ENCODE peak calls at places on chromosome 17, in five cellular contexts. One of them, this sample, is unnamed. For H3K27me3, the result is how much of the 10 kb centered on the place peaks cover.

GRCh38 chr17:77106874-77107358 is 33.9 kb upstream of the SEC14L1 start:
- DNase-seq in AG04450: no peak
- DNase-seq in upper lobe of right lung: no peak
- DNase-seq in heart left ventricle: no peak
- DNase-seq in gastrocnemius medialis: no peak
- DNase-seq in this sample: no peak

GRCh38 chr17:27513849-27514248 is 57.6 kb downstream of the KSR1 start:
- DNase-seq in AG04450: no peak
- DNase-seq in upper lobe of right lung: no peak
- DNase-seq in heart left ventricle: no peak
- DNase-seq in gastrocnemius medialis: no peak
- DNase-seq in this sample: no peak

GRCh38 chr17:8151641-8152111 is 528 bp downstream of the PER1 start:
- DNase-seq in AG04450: no peak
- DNase-seq in upper lobe of right lung: peak
- DNase-seq in heart left ventricle: peak
- DNase-seq in gastrocnemius medialis: peak
- DNase-seq in this sample: no peak

GRCh38 chr17:41617698-41618097 is 5.1 kb upstream of the KRT16 start:
- DNase-seq in AG04450: no peak
- DNase-seq in upper lobe of right lung: peak
- DNase-seq in heart left ventricle: no peak
- DNase-seq in gastrocnemius medialis: no peak
- DNase-seq in this sample: no peak

GRCh38 chr17:75764711-75765421 is at the start of gene GALK1:
- DNase-seq in AG04450: no peak
- DNase-seq in upper lobe of right lung: peak
- DNase-seq in heart left ventricle: peak
- DNase-seq in gastrocnemius medialis: peak
- DNase-seq in this sample: peak

GRCh38 chr17:81074875-81075274 is 39.9 kb downstream of the BAIAP2 start:
- DNase-seq in AG04450: no peak
- DNase-seq in upper lobe of right lung: no peak
- DNase-seq in heart left ventricle: no peak
- DNase-seq in gastrocnemius medialis: no peak
- DNase-seq in this sample: no peak

GRCh38 chr17:73266796-73267195 is 5.1 kb upstream of the CPSF4L start:
- DNase-seq in AG04450: no peak
- DNase-seq in upper lobe of right lung: no peak
- DNase-seq in heart left ventricle: no peak
- DNase-seq in gastrocnemius medialis: no peak
- DNase-seq in this sample: no peak

GRCh38 chr17:31517524-31517923 is 126.0 kb downstream of the RAB11FIP4 start:
- DNase-seq in AG04450: no peak
- DNase-seq in upper lobe of right lung: no peak
- DNase-seq in heart left ventricle: no peak
- DNase-seq in gastrocnemius medialis: no peak
- DNase-seq in this sample: no peak

GRCh38 chr17:19718613-19719364 is 2.4 kb upstream of the SLC47A2 start:
- DNase-seq in AG04450: no peak
- DNase-seq in upper lobe of right lung: peak
- DNase-seq in heart left ventricle: no peak
- DNase-seq in gastrocnemius medialis: no peak
- DNase-seq in this sample: no peak

GRCh38 chr17:8862213-8863056 is 5.0 kb downstream of the PIK3R6 start:
- DNase-seq in AG04450: no peak
- DNase-seq in upper lobe of right lung: no peak
- DNase-seq in heart left ventricle: no peak
- DNase-seq in gastrocnemius medialis: no peak
- DNase-seq in this sample: no peak

GRCh38 chr17:28860363-28860808 is 5.6 kb downstream of the ERAL1 start:
- DNase-seq in AG04450: no peak
- DNase-seq in upper lobe of right lung: no peak
- DNase-seq in heart left ventricle: no peak
- DNase-seq in gastrocnemius medialis: no peak
- DNase-seq in this sample: no peak

GRCh38 chr17:74190154-74190553 is 13.3 kb upstream of the RPL38 start:
- DNase-seq in AG04450: no peak
- DNase-seq in upper lobe of right lung: no peak
- DNase-seq in heart left ventricle: no peak
- DNase-seq in gastrocnemius medialis: no peak
- DNase-seq in this sample: no peak

GRCh38 chr17:65559483-65559801 is 2.0 kb downstream of the AXIN2 start:
- DNase-seq in AG04450: no peak
- DNase-seq in upper lobe of right lung: no peak
- DNase-seq in heart left ventricle: no peak
- DNase-seq in gastrocnemius medialis: no peak
- DNase-seq in this sample: no peak

GRCh38 chr17:29835438-29836351 is 94.3 kb downstream of the SSH2 start:
- DNase-seq in AG04450: no peak
- DNase-seq in upper lobe of right lung: peak
- DNase-seq in heart left ventricle: no peak
- DNase-seq in gastrocnemius medialis: no peak
- DNase-seq in this sample: no peak

GRCh38 chr17:44907696-44908470 is 7.4 kb downstream of the GFAP start:
- DNase-seq in AG04450: no peak
- DNase-seq in upper lobe of right lung: no peak
- DNase-seq in heart left ventricle: no peak
- DNase-seq in gastrocnemius medialis: no peak
- DNase-seq in this sample: no peak

GRCh38 chr17:336110-337021 is 16.2 kb downstream of the RPH3AL start:
- DNase-seq in AG04450: no peak
- DNase-seq in upper lobe of right lung: peak
- DNase-seq in heart left ventricle: peak
- DNase-seq in gastrocnemius medialis: no peak
- DNase-seq in this sample: peak

GRCh38 chr17:15513859-15514446 is 46.5 kb upstream of the CDRT4 start:
- DNase-seq in AG04450: no peak
- DNase-seq in upper lobe of right lung: no peak
- DNase-seq in heart left ventricle: no peak
- DNase-seq in gastrocnemius medialis: no peak
- DNase-seq in this sample: no peak

GRCh38 chr17:37261286-37261685 is 114.5 kb upstream of the C17orf78 start:
- DNase-seq in AG04450: no peak
- DNase-seq in upper lobe of right lung: no peak
- DNase-seq in heart left ventricle: no peak
- DNase-seq in gastrocnemius medialis: no peak
- DNase-seq in this sample: no peak

GRCh38 chr17:37494971-37495370 is 5.3 kb downstream of the DUSP14 start:
- DNase-seq in AG04450: no peak
- DNase-seq in upper lobe of right lung: no peak
- DNase-seq in heart left ventricle: no peak
- DNase-seq in gastrocnemius medialis: no peak
- DNase-seq in this sample: no peak

GRCh38 chr17:58324409-58325288 is 3.9 kb downstream of the TSPOAP1 start:
- DNase-seq in AG04450: no peak
- DNase-seq in upper lobe of right lung: peak
- DNase-seq in heart left ventricle: no peak
- DNase-seq in gastrocnemius medialis: no peak
- DNase-seq in this sample: no peak

GRCh38 chr17:78322327-78322857 is 37.5 kb downstream of the SOCS3 start:
- DNase-seq in AG04450: no peak
- DNase-seq in upper lobe of right lung: no peak
- DNase-seq in heart left ventricle: no peak
- DNase-seq in gastrocnemius medialis: no peak
- DNase-seq in this sample: no peak
- H3K27ac ChIP-seq in AG04450: no peak
- H3K27ac ChIP-seq in upper lobe of right lung: peak
- H3K27ac ChIP-seq in heart left ventricle: peak
- H3K27ac ChIP-seq in gastrocnemius medialis: peak
- H3K27ac ChIP-seq in this sample: no peak

GRCh38 chr17:82547981-82548380 is 28.4 kb downstream of the FOXK2 start:
- DNase-seq in AG04450: no peak
- DNase-seq in upper lobe of right lung: no peak
- DNase-seq in heart left ventricle: no peak
- DNase-seq in gastrocnemius medialis: no peak
- DNase-seq in this sample: no peak

GRCh38 chr17:82552580-82552979 is 33.0 kb downstream of the FOXK2 start:
- DNase-seq in AG04450: no peak
- DNase-seq in upper lobe of right lung: no peak
- DNase-seq in heart left ventricle: no peak
- DNase-seq in gastrocnemius medialis: no peak
- DNase-seq in this sample: no peak

GRCh38 chr17:82548681-82549303 is 29.3 kb downstream of the FOXK2 start:
- DNase-seq in AG04450: no peak
- DNase-seq in upper lobe of right lung: no peak
- DNase-seq in heart left ventricle: peak
- DNase-seq in gastrocnemius medialis: no peak
- DNase-seq in this sample: no peak

GRCh38 chr17:82551779-82552457 is 32.4 kb downstream of the FOXK2 start:
- DNase-seq in AG04450: peak
- DNase-seq in upper lobe of right lung: peak
- DNase-seq in heart left ventricle: peak
- DNase-seq in gastrocnemius medialis: peak
- DNase-seq in this sample: peak

DNA sequence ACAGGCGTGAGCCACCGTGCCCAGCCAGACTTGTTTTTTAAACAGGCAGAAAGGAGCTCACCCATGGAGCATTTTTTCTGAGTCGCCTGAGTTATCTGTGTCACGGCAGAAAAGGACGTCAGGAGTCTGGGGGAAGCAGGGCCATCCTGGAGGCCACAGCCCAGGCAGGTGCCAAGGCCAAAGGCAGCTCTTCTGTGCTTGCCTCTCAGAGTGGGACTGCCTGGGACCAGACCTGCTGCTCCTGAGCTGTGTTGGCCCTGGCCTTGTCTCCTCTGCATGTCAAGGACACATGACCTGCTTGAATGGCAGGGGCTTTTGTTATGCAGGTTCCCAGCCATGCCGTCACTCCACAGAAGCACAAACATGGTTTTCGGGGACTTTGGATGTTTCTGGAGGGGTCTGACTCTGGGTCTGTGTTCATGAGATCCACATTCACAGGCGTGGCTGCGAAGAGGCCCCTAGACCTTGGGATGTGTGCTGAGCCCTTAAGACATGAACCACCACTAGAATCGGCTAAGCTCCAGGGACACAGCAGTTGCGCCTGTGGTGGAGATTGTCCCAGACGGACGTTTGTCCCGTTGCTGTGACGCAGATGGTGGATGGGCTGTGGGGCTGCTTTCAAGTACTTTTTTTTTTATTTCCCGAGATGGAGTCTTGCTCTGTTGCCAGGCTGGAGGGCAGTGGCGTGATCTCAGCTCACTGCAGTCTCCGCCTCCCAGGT is 33.8 kb downstream of the FOXK2 start:
- DNase-seq in AG04450: no peak
- DNase-seq in upper lobe of right lung: no peak
- DNase-seq in heart left ventricle: no peak
- DNase-seq in gastrocnemius medialis: no peak
- DNase-seq in this sample: no peak
- TF ChIP-seq CTCF in AG04450: no peak
- TF ChIP-seq CTCF in upper lobe of right lung: no peak
- TF ChIP-seq CTCF in heart left ventricle: no peak
- TF ChIP-seq CTCF in gastrocnemius medialis: no peak
- TF ChIP-seq CTCF in this sample: no peak

GRCh38 chr17:61461967-61462733 is 9.9 kb downstream of the TBX4 start:
- DNase-seq in AG04450: no peak
- DNase-seq in upper lobe of right lung: no peak
- DNase-seq in heart left ventricle: no peak
- DNase-seq in gastrocnemius medialis: no peak
- DNase-seq in this sample: peak
- H3K27me3 ChIP-seq in AG04450: half or more
- H3K27me3 ChIP-seq in upper lobe of right lung: under half
- H3K27me3 ChIP-seq in heart left ventricle: half or more
- H3K27me3 ChIP-seq in gastrocnemius medialis: under half
- H3K27me3 ChIP-seq in this sample: half or more

GRCh38 chr17:40547785-40548478 is 17.3 kb downstream of the CCR7 start:
- DNase-seq in AG04450: no peak
- DNase-seq in upper lobe of right lung: no peak
- DNase-seq in heart left ventricle: no peak
- DNase-seq in gastrocnemius medialis: no peak
- DNase-seq in this sample: no peak

GRCh38 chr17:40550608-40551007 is 14.7 kb downstream of the CCR7 start:
- DNase-seq in AG04450: no peak
- DNase-seq in upper lobe of right lung: peak
- DNase-seq in heart left ventricle: peak
- DNase-seq in gastrocnemius medialis: peak
- DNase-seq in this sample: no peak

GRCh38 chr17:40548982-40549680 is 16.1 kb downstream of the CCR7 start:
- DNase-seq in AG04450: peak
- DNase-seq in upper lobe of right lung: peak
- DNase-seq in heart left ventricle: peak
- DNase-seq in gastrocnemius medialis: no peak
- DNase-seq in this sample: no peak

GRCh38 chr17:40547079-40547784 is 18.0 kb downstream of the CCR7 start:
- DNase-seq in AG04450: no peak
- DNase-seq in upper lobe of right lung: peak
- DNase-seq in heart left ventricle: no peak
- DNase-seq in gastrocnemius medialis: no peak
- DNase-seq in this sample: peak

GRCh38 chr17:40548491-40548981 is 16.7 kb downstream of the CCR7 start:
- DNase-seq in AG04450: no peak
- DNase-seq in upper lobe of right lung: no peak
- DNase-seq in heart left ventricle: no peak
- DNase-seq in gastrocnemius medialis: no peak
- DNase-seq in this sample: no peak
- H3K27ac ChIP-seq in AG04450: peak
- H3K27ac ChIP-seq in upper lobe of right lung: peak
- H3K27ac ChIP-seq in heart left ventricle: peak
- H3K27ac ChIP-seq in gastrocnemius medialis: peak
- H3K27ac ChIP-seq in this sample: peak

DNA sequence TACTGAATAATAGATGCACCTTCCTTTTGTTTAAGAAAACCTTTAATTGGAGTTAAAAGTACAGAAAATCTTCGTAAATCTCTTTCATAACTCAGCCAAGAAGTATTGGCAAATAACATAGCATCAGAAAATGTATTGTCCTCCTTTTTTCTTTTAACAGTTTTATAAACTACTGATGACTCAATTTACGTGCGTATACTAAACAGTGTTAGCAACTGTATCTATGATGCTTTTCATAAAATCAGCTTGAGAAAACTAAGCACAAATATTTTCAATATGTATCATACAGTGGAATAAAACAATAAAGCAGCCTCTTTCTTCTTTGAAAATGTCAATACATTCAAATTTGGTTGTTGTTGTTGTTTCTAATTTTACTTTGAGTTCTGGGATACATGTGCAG is 88.6 kb downstream of the STXBP4 start:
- DNase-seq in AG04450: no peak
- DNase-seq in upper lobe of right lung: no peak
- DNase-seq in heart left ventricle: no peak
- DNase-seq in gastrocnemius medialis: no peak
- DNase-seq in this sample: no peak
- TF ChIP-seq CTCF in AG04450: no peak
- TF ChIP-seq CTCF in upper lobe of right lung: no peak
- TF ChIP-seq CTCF in heart left ventricle: no peak
- TF ChIP-seq CTCF in gastrocnemius medialis: no peak
- TF ChIP-seq CTCF in this sample: no peak

GRCh38 chr17:63500548-63501390 is 22.4 kb upstream of the KCNH6 start:
- DNase-seq in AG04450: no peak
- DNase-seq in upper lobe of right lung: no peak
- DNase-seq in heart left ventricle: no peak
- DNase-seq in gastrocnemius medialis: no peak
- DNase-seq in this sample: no peak
- H3K27me3 ChIP-seq in AG04450: under half
- H3K27me3 ChIP-seq in upper lobe of right lung: under half
- H3K27me3 ChIP-seq in heart left ventricle: under half
- H3K27me3 ChIP-seq in gastrocnemius medialis: under half
- H3K27me3 ChIP-seq in this sample: under half

GRCh38 chr17:38745545-38745944 is 2.6 kb downstream of the PCGF2 start:
- DNase-seq in AG04450: no peak
- DNase-seq in upper lobe of right lung: no peak
- DNase-seq in heart left ventricle: no peak
- DNase-seq in gastrocnemius medialis: no peak
- DNase-seq in this sample: no peak
- H3K27ac ChIP-seq in AG04450: no peak
- H3K27ac ChIP-seq in upper lobe of right lung: no peak
- H3K27ac ChIP-seq in heart left ventricle: no peak
- H3K27ac ChIP-seq in gastrocnemius medialis: no peak
- H3K27ac ChIP-seq in this sample: no peak